ENCODE peak calls at places on chromosomes 1 and 21, in eight cellular contexts. Q, L, S, R, T, J, G and Z are unnamed samples.

GRCh38 chr1:239125027-239125426 is 261.3 kb upstream of the CHRM3 start:
- DNase-seq in G (no peak), S (no peak), L (peak; percentile 21), Q (no peak), T (no peak), R (no peak), J (no peak), Z (no peak)

GRCh38 chr1:176794897-176795508 is 332.0 kb downstream of the PAPPA2 start:
- DNase-seq in R (no peak), L (no peak), G (no peak), J (no peak), S (no peak), Q (no peak), T (no peak), Z (no peak)

GRCh38 chr1:116764906-116765862 is 11.0 kb downstream of the CD2 start:
- DNase-seq in Q (no peak), T (no peak), R (no peak), J (no peak), G (no peak), L (no peak), S (no peak), Z (no peak)

GRCh38 chr1:64703600-64703999 is 41.3 kb upstream of the RAVER2 start:
- DNase-seq in Q (no peak), T (no peak), R (no peak), L (no peak), G (no peak), J (no peak), S (no peak), Z (no peak)

GRCh38 chr1:9434247-9434646 is 105.0 kb upstream of the SLC25A33 start:
- DNase-seq in T (no peak), G (no peak), L (no peak), Q (no peak), J (no peak), S (no peak), R (no peak), Z (no peak)

GRCh38 chr1:41416552-41417334 is 55.5 kb downstream of the FOXO6 start:
- DNase-seq in L (peak; percentile 78), S (peak; percentile 38), J (peak; percentile 74), Q (peak; percentile 84), G (peak; percentile 71), R (peak; percentile 57), T (peak; percentile 34), Z (peak; percentile 79)

GRCh38 chr1:45604239-45604638 is 19.6 kb downstream of the CCDC17 start:
- DNase-seq in R (no peak), T (no peak), G (no peak), S (no peak), J (no peak), Q (no peak), L (no peak), Z (no peak)

GRCh38 chr1:248821101-248821500 is 4.6 kb downstream of the SH3BP5L start:
- DNase-seq in Q (peak; percentile 91), S (peak; percentile 20), L (no peak), R (no peak), G (no peak), T (no peak), J (peak; percentile 32), Z (peak; percentile 64)

GRCh38 chr21:34782666-34783365 is 114.0 kb downstream of the CLIC6 start:
- DNase-seq in J (no peak), T (no peak), Q (no peak), L (no peak), S (no peak), R (no peak), G (no peak), Z (no peak)

GRCh38 chr1:153816283-153816904 is 41.2 kb downstream of the SLC27A3 start:
- DNase-seq in T (no peak), Q (peak; percentile 57), L (no peak), S (no peak), J (peak; percentile 59), R (no peak), G (no peak), Z (no peak)